ENCODE peak calls at places on chromosomes 5 and 9, in six cellular contexts. N is ovary, U is fibroblast of lung, S is dorsolateral prefrontal cortex, A is tibial nerve, G is spleen. K is an unnamed sample.

GRCh38 chr9:14082732-14083131 is 231.2 kb downstream of the NFIB start:
- DNase-seq in G (no peak), A (no peak), S (no peak), U (no peak), N (no peak), K (no peak)

GRCh38 chr5:73093943-73094342 is 26.4 kb upstream of the TMEM171 start:
- DNase-seq in N (no peak), G (no peak), S (no peak), A (no peak), U (peak; percentile 82), K (peak; percentile 21)

GRCh38 chr9:82763631-82764030 is 299.3 kb downstream of the RASEF start:
- DNase-seq in G (no peak), U (no peak), A (no peak), N (no peak), S (no peak), K (no peak)

GRCh38 chr9:81671880-81672280 is 17.5 kb downstream of the TLE1 start:
- DNase-seq in A (peak; percentile 70), U (peak; percentile 90), S (no peak), N (peak; percentile 89), G (no peak), K (no peak)

GRCh38 chr9:126461608-126462007 is 135.0 kb downstream of the MVB12B start:
- DNase-seq in G (peak; percentile 55), S (no peak), N (peak; percentile 4), A (no peak), U (no peak), K (no peak)

GRCh38 chr5:20129491-20129890 is 141.5 kb upstream of the CDH18 start:
- DNase-seq in S (no peak), G (no peak), A (no peak), U (no peak), N (no peak), K (no peak)

GRCh38 chr5:59599729-59600128 is 293.8 kb downstream of the PDE4D start:
- DNase-seq in U (no peak), N (no peak), S (no peak), A (no peak), G (no peak), K (no peak)

GRCh38 chr9:71308454-71308853 is 187.0 kb upstream of the TRPM3 start:
- DNase-seq in N (no peak), A (no peak), U (no peak), S (no peak), G (no peak), K (no peak)

GRCh38 chr5:132235340-132235739 is 7.7 kb upstream of the P4HA2 start:
- DNase-seq in G (no peak), S (peak; percentile 11), U (no peak), A (no peak), N (no peak), K (no peak)

GRCh38 chr9:4464911-4465513 is 25.3 kb upstream of the SLC1A1 start:
- DNase-seq in S (no peak), U (no peak), A (no peak), G (no peak), N (no peak), K (no peak)

GRCh38 chr9:113929634-113930092 is 53.6 kb downstream of the ZNF618 start:
- DNase-seq in A (peak; percentile 1), U (peak; percentile 87), N (no peak), G (no peak), S (no peak), K (no peak)

GRCh38 chr5:156094001-156094400 is 233.0 kb upstream of the SGCD start:
- DNase-seq in G (no peak), N (no peak), A (no peak), S (peak; percentile 70), U (peak; percentile 52), K (peak; percentile 4)

GRCh38 chr9:123724211-123724831 is 205.6 kb downstream of the DENND1A start:
- DNase-seq in A (no peak), U (peak; percentile 44), N (no peak), G (no peak), S (no peak), K (no peak)

GRCh38 chr9:125655691-125656410 is 51.2 kb downstream of the MAPKAP1 start:
- DNase-seq in A (no peak), G (no peak), U (peak; percentile 76), S (no peak), N (no peak), K (no peak)

GRCh38 chr9:105117111-105117682 is 127.3 kb upstream of the SLC44A1 start:
- DNase-seq in A (no peak), U (no peak), G (no peak), N (no peak), S (no peak), K (no peak)

GRCh38 chr9:69637801-69638200 is 34.4 kb downstream of the APBA1 start:
- DNase-seq in N (no peak), G (no peak), U (peak; percentile 83), S (no peak), A (no peak), K (peak; percentile 24)

GRCh38 chr5:37198842-37199241 is 50.3 kb downstream of the CPLANE1 start:
- DNase-seq in A (no peak), N (no peak), S (no peak), G (no peak), U (no peak), K (no peak)

GRCh38 chr5:37197340-37198050 is 51.7 kb downstream of the CPLANE1 start:
- DNase-seq in U (no peak), G (no peak), N (no peak), S (no peak), A (no peak), K (no peak)

GRCh38 chr5:37198066-37198465 is 51.1 kb downstream of the CPLANE1 start:
- DNase-seq in A (no peak), U (no peak), S (no peak), N (no peak), G (no peak), K (no peak)
- H3K4me3 ChIP-seq in A (peak overlapping the region; percentile 23), U (no peak overlapping the region), S (no peak overlapping the region), N (no peak overlapping the region), G (no peak overlapping the region), K (no peak overlapping the region)

DNA sequence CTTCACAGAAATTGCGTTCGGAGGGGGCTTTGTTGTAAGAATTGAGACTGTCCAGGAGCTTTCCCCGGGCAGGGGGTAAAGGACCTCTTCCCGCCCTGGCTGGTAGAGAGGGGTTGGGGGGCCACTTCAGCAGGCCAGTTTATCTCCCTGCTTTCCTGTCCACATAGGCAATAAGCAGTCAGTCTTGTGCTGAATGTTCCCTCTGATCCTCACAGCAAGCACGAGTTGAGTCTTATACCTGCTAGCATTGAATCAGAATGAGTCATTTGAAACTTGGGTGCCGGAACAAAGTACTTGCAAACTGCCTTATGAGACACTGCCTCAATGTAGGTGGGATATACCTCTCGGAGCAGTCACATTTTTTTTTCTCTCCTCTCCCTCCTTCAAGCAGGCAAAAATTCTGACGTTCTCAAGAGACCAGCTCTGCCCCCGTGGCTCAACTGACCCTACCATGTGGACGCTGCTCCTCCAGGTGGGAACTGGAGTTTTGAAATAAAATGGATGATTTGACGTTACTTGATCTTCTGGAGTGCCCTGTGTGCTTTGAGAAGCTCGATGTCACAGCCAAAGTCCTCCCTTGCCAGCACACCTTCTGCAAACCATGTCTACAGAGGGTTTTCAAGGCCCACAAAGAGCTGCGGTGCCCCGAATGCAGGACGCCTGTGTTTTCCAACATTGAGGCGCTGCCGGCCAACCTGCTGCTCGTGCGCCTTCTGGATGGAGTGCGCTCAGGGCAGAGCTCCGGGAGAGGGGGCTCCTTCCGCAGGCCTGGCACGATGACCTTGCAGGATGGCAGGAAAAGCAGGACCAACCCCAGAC is 1.3 kb downstream of the SH3RF2 start:
- DNase-seq in N (no peak), S (no peak), U (peak; percentile 85), G (no peak), A (no peak), K (no peak)
- TF ChIP-seq CTCF in N (no peak), S (no peak), U (no peak), G (no peak), A (no peak), K (no peak)

GRCh38 chr5:174723315-174723978 is 935 bp upstream of the MSX2 start:
- DNase-seq in A (no peak), N (no peak), U (no peak), S (no peak), G (no peak), K (no peak)

GRCh38 chr5:174722500-174722899 is 1.9 kb upstream of the MSX2 start:
- DNase-seq in N (no peak), G (no peak), U (no peak), S (no peak), A (no peak), K (no peak)

GRCh38 chr5:174724484-174725260 is at the start of gene MSX2:
- DNase-seq in U (peak; percentile 90), S (no peak), G (peak; percentile 79), A (peak; percentile 38), N (peak; percentile 55), K (peak; percentile 39)

GRCh38 chr5:174725261-174725990 is 1.0 kb downstream of the MSX2 start:
- DNase-seq in G (no peak), S (no peak), N (no peak), U (peak; percentile 28), A (no peak), K (no peak)

DNA sequence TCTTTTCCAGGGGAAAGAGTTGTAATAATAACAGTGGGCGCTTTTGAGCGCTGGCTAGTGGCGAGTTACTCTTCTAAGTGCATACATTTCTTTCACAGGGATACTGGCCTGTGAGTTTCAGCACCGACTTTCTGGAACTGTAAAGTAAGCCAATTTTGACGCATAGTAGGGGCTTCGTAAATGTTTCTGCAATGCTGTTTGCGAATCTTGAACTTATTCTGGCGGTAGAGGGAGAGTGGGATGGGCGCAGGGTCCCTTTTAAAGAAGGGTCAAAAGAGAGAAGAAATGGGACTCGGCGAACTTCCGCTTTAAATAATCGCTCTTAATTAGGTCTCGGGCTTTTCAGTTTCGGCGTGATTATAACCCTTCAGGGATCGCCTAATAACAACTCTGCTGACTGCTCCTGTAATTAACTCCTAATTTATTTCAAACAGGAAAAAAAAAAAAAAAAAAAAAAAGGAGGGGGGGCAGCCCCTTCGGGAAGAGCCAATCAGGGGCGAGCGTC is 351 bp upstream of the MSX2 start:
- DNase-seq in U (peak; percentile 37), A (no peak), N (no peak), G (no peak), S (no peak), K (no peak)
- H3K27me3 ChIP-seq in U (peaks cover 32% of the 10 kb centered on the region), A (peaks cover 99% of the 10 kb centered on the region), N (no peaks in the 10 kb centered on the region), G (no peaks in the 10 kb centered on the region), S (peaks cover 100% of the 10 kb centered on the region), K (peaks cover 21% of the 10 kb centered on the region)

GRCh38 chr9:134912126-134912840 is 5.4 kb downstream of the FCN1 start:
- DNase-seq in A (no peak), U (no peak), G (no peak), N (no peak), S (peak; percentile 37), K (no peak)

GRCh38 chr9:134910146-134910545 is 7.6 kb downstream of the FCN1 start:
- DNase-seq in G (no peak), S (peak; percentile 13), U (no peak), A (no peak), N (no peak), K (no peak)

GRCh38 chr9:134913041-134913712 is 4.5 kb downstream of the FCN1 start:
- DNase-seq in U (no peak), N (no peak), A (no peak), S (peak; percentile 27), G (no peak), K (no peak)

GRCh38 chr9:134908524-134909364 is 9.0 kb downstream of the FCN1 start:
- DNase-seq in G (no peak), N (no peak), U (no peak), S (no peak), A (no peak), K (no peak)

GRCh38 chr9:134909511-134910105 is 8.1 kb downstream of the FCN1 start:
- DNase-seq in N (no peak), A (no peak), S (no peak), U (no peak), G (no peak), K (no peak)
- H3K4me3 ChIP-seq in N (no peak overlapping the region), A (no peak overlapping the region), S (no peak overlapping the region), U (no peak overlapping the region), G (no peak overlapping the region), K (no peak overlapping the region)

GRCh38 chr5:89069591-89069990 is 186.6 kb upstream of the MEF2C start:
- DNase-seq in U (no peak), N (no peak), S (no peak), G (no peak), A (no peak), K (no peak)
- TF ChIP-seq CTCF in U (no peak), N (no peak), S (no peak), G (no peak), A (no peak), K (no peak)